ENCODE peak calls at places on chromosomes 1 and 21, in five cellular contexts. One of them, this sample, is unnamed.

GRCh38 chr1:53783056-53783455 is 44.1 kb upstream of the GLIS1 start:
- DNase-seq in cardiac fibroblast: no peak
- DNase-seq in body of pancreas: no peak
- DNase-seq in uterus: no peak
- DNase-seq in AG10803: peak
- DNase-seq in this sample: no peak

GRCh38 chr1:202207292-202207691 is 13.7 kb downstream of the LGR6 start:
- DNase-seq in cardiac fibroblast: peak
- DNase-seq in body of pancreas: no peak
- DNase-seq in uterus: no peak
- DNase-seq in AG10803: peak
- DNase-seq in this sample: no peak

GRCh38 chr21:36079671-36080070 is 9.8 kb downstream of the CBR1 start:
- DNase-seq in cardiac fibroblast: no peak
- DNase-seq in body of pancreas: no peak
- DNase-seq in uterus: no peak
- DNase-seq in AG10803: no peak
- DNase-seq in this sample: no peak

GRCh38 chr1:9873385-9873784 is 36.7 kb downstream of the CTNNBIP1 start:
- DNase-seq in cardiac fibroblast: no peak
- DNase-seq in body of pancreas: no peak
- DNase-seq in uterus: no peak
- DNase-seq in AG10803: no peak
- DNase-seq in this sample: no peak

GRCh38 chr1:183942933-183943693 is 94.4 kb downstream of the COLGALT2 start:
- DNase-seq in cardiac fibroblast: peak
- DNase-seq in body of pancreas: peak
- DNase-seq in uterus: no peak
- DNase-seq in AG10803: peak
- DNase-seq in this sample: no peak

GRCh38 chr1:200483491-200484143 is 73.8 kb upstream of the ZNF281 start:
- DNase-seq in cardiac fibroblast: peak
- DNase-seq in body of pancreas: peak
- DNase-seq in uterus: no peak
- DNase-seq in AG10803: peak
- DNase-seq in this sample: no peak

GRCh38 chr1:201025571-201026002 is 2.1 kb upstream of the KIF21B start:
- DNase-seq in cardiac fibroblast: peak
- DNase-seq in body of pancreas: no peak
- DNase-seq in uterus: no peak
- DNase-seq in AG10803: no peak
- DNase-seq in this sample: no peak

GRCh38 chr1:230772457-230773395 is 25.5 kb downstream of the CAPN9 start:
- DNase-seq in cardiac fibroblast: peak
- DNase-seq in body of pancreas: peak
- DNase-seq in uterus: no peak
- DNase-seq in AG10803: peak
- DNase-seq in this sample: no peak

GRCh38 chr1:42931911-42932422 is 26.7 kb downstream of the SLC2A1 start:
- DNase-seq in cardiac fibroblast: peak
- DNase-seq in body of pancreas: peak
- DNase-seq in uterus: no peak
- DNase-seq in AG10803: no peak
- DNase-seq in this sample: no peak

GRCh38 chr1:156075158-156075557 is 7.1 kb downstream of the MEX3A start:
- DNase-seq in cardiac fibroblast: no peak
- DNase-seq in body of pancreas: no peak
- DNase-seq in uterus: no peak
- DNase-seq in AG10803: no peak
- DNase-seq in this sample: no peak

GRCh38 chr1:219963432-219963831 is 35.1 kb upstream of the SLC30A10 start:
- DNase-seq in cardiac fibroblast: no peak
- DNase-seq in body of pancreas: peak
- DNase-seq in uterus: no peak
- DNase-seq in AG10803: no peak
- DNase-seq in this sample: no peak

GRCh38 chr1:118907466-118907865 is 80.7 kb downstream of the TBX15 start:
- DNase-seq in cardiac fibroblast: no peak
- DNase-seq in body of pancreas: no peak
- DNase-seq in uterus: no peak
- DNase-seq in AG10803: no peak
- DNase-seq in this sample: no peak

GRCh38 chr1:39685071-39685470 is 6.2 kb downstream of the HPCAL4 start:
- DNase-seq in cardiac fibroblast: no peak
- DNase-seq in body of pancreas: no peak
- DNase-seq in uterus: no peak
- DNase-seq in AG10803: no peak
- DNase-seq in this sample: no peak

GRCh38 chr1:10903826-10904225 is 107.4 kb upstream of the CASZ1 start:
- DNase-seq in cardiac fibroblast: no peak
- DNase-seq in body of pancreas: no peak
- DNase-seq in uterus: no peak
- DNase-seq in AG10803: no peak
- DNase-seq in this sample: no peak

GRCh38 chr1:99306644-99307043 is 42.4 kb downstream of the PLPPR4 start:
- DNase-seq in cardiac fibroblast: no peak
- DNase-seq in body of pancreas: no peak
- DNase-seq in uterus: no peak
- DNase-seq in AG10803: no peak
- DNase-seq in this sample: no peak

GRCh38 chr1:62621907-62622306 is 24.6 kb downstream of the ANGPTL3 start:
- DNase-seq in cardiac fibroblast: peak
- DNase-seq in body of pancreas: peak
- DNase-seq in uterus: no peak
- DNase-seq in AG10803: peak
- DNase-seq in this sample: no peak

GRCh38 chr1:151790940-151791651 is 796 bp upstream of the TDRKH start:
- DNase-seq in cardiac fibroblast: no peak
- DNase-seq in body of pancreas: peak
- DNase-seq in uterus: no peak
- DNase-seq in AG10803: no peak
- DNase-seq in this sample: no peak

GRCh38 chr1:118249641-118250040 is 64.6 kb upstream of the SPAG17 start:
- DNase-seq in cardiac fibroblast: no peak
- DNase-seq in body of pancreas: no peak
- DNase-seq in uterus: no peak
- DNase-seq in AG10803: no peak
- DNase-seq in this sample: no peak

GRCh38 chr1:100866041-100866900 is 28.4 kb downstream of the EXTL2 start:
- DNase-seq in cardiac fibroblast: peak
- DNase-seq in body of pancreas: no peak
- DNase-seq in uterus: no peak
- DNase-seq in AG10803: peak
- DNase-seq in this sample: no peak

GRCh38 chr1:232142403-232143314 is 487.3 kb downstream of the SIPA1L2 start:
- DNase-seq in cardiac fibroblast: peak
- DNase-seq in body of pancreas: no peak
- DNase-seq in uterus: peak
- DNase-seq in AG10803: peak
- DNase-seq in this sample: no peak

GRCh38 chr1:118717893-118718292 is 270.2 kb downstream of the TBX15 start:
- DNase-seq in cardiac fibroblast: no peak
- DNase-seq in body of pancreas: no peak
- DNase-seq in uterus: no peak
- DNase-seq in AG10803: peak
- DNase-seq in this sample: no peak

GRCh38 chr1:154420172-154420571 is 15.0 kb downstream of the IL6R start:
- DNase-seq in cardiac fibroblast: peak
- DNase-seq in body of pancreas: peak
- DNase-seq in uterus: peak
- DNase-seq in AG10803: peak
- DNase-seq in this sample: no peak

GRCh38 chr1:161046574-161047167 is 894 bp upstream of the USF1 start:
- DNase-seq in cardiac fibroblast: no peak
- DNase-seq in body of pancreas: no peak
- DNase-seq in uterus: no peak
- DNase-seq in AG10803: no peak
- DNase-seq in this sample: no peak

GRCh38 chr1:222171005-222171404 is 376.9 kb downstream of the HHIPL2 start:
- DNase-seq in cardiac fibroblast: peak
- DNase-seq in body of pancreas: no peak
- DNase-seq in uterus: no peak
- DNase-seq in AG10803: peak
- DNase-seq in this sample: no peak

GRCh38 chr1:75611014-75611413 is at the start of gene SLC44A5:
- DNase-seq in cardiac fibroblast: no peak
- DNase-seq in body of pancreas: no peak
- DNase-seq in uterus: no peak
- DNase-seq in AG10803: no peak
- DNase-seq in this sample: no peak

GRCh38 chr1:160537714-160538665 is 14.9 kb upstream of the SLAMF6 start:
- DNase-seq in cardiac fibroblast: no peak
- DNase-seq in body of pancreas: no peak
- DNase-seq in uterus: no peak
- DNase-seq in AG10803: no peak
- DNase-seq in this sample: no peak

GRCh38 chr1:150389650-150390049 is 25.7 kb downstream of the RPRD2 start:
- DNase-seq in cardiac fibroblast: no peak
- DNase-seq in body of pancreas: no peak
- DNase-seq in uterus: no peak
- DNase-seq in AG10803: no peak
- DNase-seq in this sample: no peak

GRCh38 chr1:84269286-84269685 is 32.2 kb upstream of the SAMD13 start:
- DNase-seq in cardiac fibroblast: no peak
- DNase-seq in body of pancreas: no peak
- DNase-seq in uterus: no peak
- DNase-seq in AG10803: no peak
- DNase-seq in this sample: no peak

GRCh38 chr1:150514913-150515327 is 632 bp upstream of the FALEC start:
- DNase-seq in cardiac fibroblast: no peak
- DNase-seq in body of pancreas: no peak
- DNase-seq in uterus: no peak
- DNase-seq in AG10803: no peak
- DNase-seq in this sample: no peak

GRCh38 chr1:121418369-121419049 is 233.7 kb downstream of the SRGAP2C start:
- DNase-seq in cardiac fibroblast: no peak
- DNase-seq in body of pancreas: no peak
- DNase-seq in uterus: no peak
- DNase-seq in AG10803: no peak
- DNase-seq in this sample: no peak

GRCh38 chr21:46122758-46123683 is 25.1 kb downstream of the COL6A2 start:
- DNase-seq in cardiac fibroblast: no peak
- DNase-seq in body of pancreas: peak
- DNase-seq in uterus: peak
- DNase-seq in AG10803: no peak
- DNase-seq in this sample: peak

GRCh38 chr1:215599418-215599817 is 32.3 kb downstream of the KCTD3 start:
- DNase-seq in cardiac fibroblast: peak
- DNase-seq in body of pancreas: no peak
- DNase-seq in uterus: no peak
- DNase-seq in AG10803: peak
- DNase-seq in this sample: no peak

GRCh38 chr1:184973308-184974085 is 811 bp downstream of the NIBAN1 start:
- DNase-seq in cardiac fibroblast: peak
- DNase-seq in body of pancreas: peak
- DNase-seq in uterus: peak
- DNase-seq in AG10803: peak
- DNase-seq in this sample: no peak

GRCh38 chr1:206589206-206589605 is 23.1 kb downstream of the EIF2D start:
- DNase-seq in cardiac fibroblast: peak
- DNase-seq in body of pancreas: peak
- DNase-seq in uterus: peak
- DNase-seq in AG10803: peak
- DNase-seq in this sample: no peak

DNA sequence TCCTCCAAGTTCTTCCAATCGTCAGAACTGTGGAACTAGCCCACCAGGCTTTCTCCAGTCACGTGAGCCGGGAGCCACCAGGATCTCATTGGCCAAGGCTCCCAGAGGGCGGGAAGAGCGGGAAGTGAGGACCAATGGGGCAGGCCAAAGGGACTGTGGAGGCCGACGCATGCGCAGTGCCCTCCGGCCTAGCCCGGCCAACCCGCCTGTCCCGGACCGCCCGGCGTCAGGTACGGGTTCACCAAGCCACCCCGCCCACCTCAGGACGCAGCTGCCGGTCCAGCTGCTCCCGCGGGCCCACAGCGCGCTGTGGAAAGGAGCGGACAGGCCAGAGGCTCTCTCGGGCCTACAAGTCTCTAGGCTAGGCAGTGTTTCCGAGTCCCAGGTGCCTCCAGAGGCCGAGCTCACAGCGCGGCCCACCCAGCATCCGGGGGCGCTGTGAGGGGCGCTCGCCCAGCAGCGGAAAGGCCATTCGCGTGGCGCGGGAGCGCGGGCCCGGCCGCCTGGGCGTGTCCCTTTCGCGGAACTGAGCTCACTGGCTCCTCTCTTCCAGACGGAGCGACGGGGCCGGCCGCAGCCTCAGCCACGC is 10.9 kb downstream of the OR14I1 start:
- DNase-seq in cardiac fibroblast: no peak
- DNase-seq in body of pancreas: no peak
- DNase-seq in uterus: no peak
- DNase-seq in AG10803: no peak
- DNase-seq in this sample: no peak
- TF ChIP-seq CTCF in cardiac fibroblast: no peak
- TF ChIP-seq CTCF in body of pancreas: no peak
- TF ChIP-seq CTCF in uterus: no peak
- TF ChIP-seq CTCF in AG10803: no peak
- TF ChIP-seq CTCF in this sample: no peak

GRCh38 chr1:20633190-20634064 is at the start of gene PINK1:
- DNase-seq in cardiac fibroblast: peak
- DNase-seq in body of pancreas: peak
- DNase-seq in uterus: peak
- DNase-seq in AG10803: peak
- DNase-seq in this sample: peak
- TF ChIP-seq CTCF in cardiac fibroblast: peak
- TF ChIP-seq CTCF in body of pancreas: peak
- TF ChIP-seq CTCF in uterus: peak
- TF ChIP-seq CTCF in AG10803: peak
- TF ChIP-seq CTCF in this sample: peak

GRCh38 chr1:235014756-235015155 is 113.9 kb downstream of the TOMM20 start:
- DNase-seq in cardiac fibroblast: no peak
- DNase-seq in body of pancreas: no peak
- DNase-seq in uterus: no peak
- DNase-seq in AG10803: no peak
- DNase-seq in this sample: no peak

GRCh38 chr1:235011599-235012435 is 116.8 kb downstream of the TOMM20 start:
- DNase-seq in cardiac fibroblast: peak
- DNase-seq in body of pancreas: peak
- DNase-seq in uterus: peak
- DNase-seq in AG10803: peak
- DNase-seq in this sample: no peak

GRCh38 chr1:235013512-235013911 is 115.1 kb downstream of the TOMM20 start:
- DNase-seq in cardiac fibroblast: no peak
- DNase-seq in body of pancreas: no peak
- DNase-seq in uterus: no peak
- DNase-seq in AG10803: no peak
- DNase-seq in this sample: no peak

GRCh38 chr1:235011064-235011598 is 117.5 kb downstream of the TOMM20 start:
- DNase-seq in cardiac fibroblast: no peak
- DNase-seq in body of pancreas: no peak
- DNase-seq in uterus: no peak
- DNase-seq in AG10803: no peak
- DNase-seq in this sample: no peak

GRCh38 chr1:235012436-235013210 is 116.0 kb downstream of the TOMM20 start:
- DNase-seq in cardiac fibroblast: no peak
- DNase-seq in body of pancreas: no peak
- DNase-seq in uterus: no peak
- DNase-seq in AG10803: no peak
- DNase-seq in this sample: no peak
- TF ChIP-seq CTCF in cardiac fibroblast: no peak
- TF ChIP-seq CTCF in body of pancreas: no peak
- TF ChIP-seq CTCF in uterus: no peak
- TF ChIP-seq CTCF in AG10803: no peak
- TF ChIP-seq CTCF in this sample: no peak

GRCh38 chr1:180632326-180633088 is 685 bp downstream of the XPR1 start:
- DNase-seq in cardiac fibroblast: peak
- DNase-seq in body of pancreas: peak
- DNase-seq in uterus: peak
- DNase-seq in AG10803: no peak
- DNase-seq in this sample: peak
- TF ChIP-seq CTCF in cardiac fibroblast: peak
- TF ChIP-seq CTCF in body of pancreas: no peak
- TF ChIP-seq CTCF in uterus: no peak
- TF ChIP-seq CTCF in AG10803: peak
- TF ChIP-seq CTCF in this sample: no peak

This sample was measured in mesothelial cell of epicardium.